ENCODE peak calls at places on chromosomes 3 and 15, in six cellular contexts. One of them, this sample, is unnamed.

GRCh38 chr15:43900964-43901363 is 74.2 kb downstream of the WDR76 start:
- DNase-seq in BJ: no peak
- DNase-seq in thoracic aorta: no peak
- DNase-seq in H54: no peak
- DNase-seq in activated CD4-positive, alpha-beta T cell treated with anti-CD3 and anti-CD28 coated beads, Interleukin-2, amount 50 U/mL, for 1 hour: no peak
- DNase-seq in foreskin fibroblast: no peak
- DNase-seq in this sample: no peak

GRCh38 chr15:72774696-72775383 is 8.7 kb downstream of the ADPGK start:
- DNase-seq in BJ: no peak
- DNase-seq in thoracic aorta: no peak
- DNase-seq in foreskin fibroblast: no peak
- DNase-seq in activated CD4-positive, alpha-beta T cell treated with anti-CD3 and anti-CD28 coated beads, Interleukin-2, amount 50 U/mL, for 1 hour: no peak
- DNase-seq in H54: no peak
- DNase-seq in this sample: no peak

GRCh38 chr15:38886315-38887163 is 321.9 kb upstream of the RASGRP1 start:
- DNase-seq in foreskin fibroblast: peak
- DNase-seq in BJ: peak
- DNase-seq in thoracic aorta: no peak
- DNase-seq in H54: peak
- DNase-seq in activated CD4-positive, alpha-beta T cell treated with anti-CD3 and anti-CD28 coated beads, Interleukin-2, amount 50 U/mL, for 1 hour: no peak
- DNase-seq in this sample: no peak

GRCh38 chr15:22237891-22238275 is 157.6 kb downstream of the OR4M2 start:
- DNase-seq in thoracic aorta: no peak
- DNase-seq in activated CD4-positive, alpha-beta T cell treated with anti-CD3 and anti-CD28 coated beads, Interleukin-2, amount 50 U/mL, for 1 hour: no peak
- DNase-seq in H54: no peak
- DNase-seq in foreskin fibroblast: no peak
- DNase-seq in BJ: no peak
- DNase-seq in this sample: no peak

GRCh38 chr3:147333098-147333497 is 73.2 kb downstream of the ZIC4 start:
- DNase-seq in thoracic aorta: no peak
- DNase-seq in activated CD4-positive, alpha-beta T cell treated with anti-CD3 and anti-CD28 coated beads, Interleukin-2, amount 50 U/mL, for 1 hour: no peak
- DNase-seq in foreskin fibroblast: no peak
- DNase-seq in BJ: no peak
- DNase-seq in H54: no peak
- DNase-seq in this sample: no peak

GRCh38 chr3:58564456-58565160 is 12.6 kb downstream of the FAM107A start:
- DNase-seq in foreskin fibroblast: peak
- DNase-seq in H54: peak
- DNase-seq in activated CD4-positive, alpha-beta T cell treated with anti-CD3 and anti-CD28 coated beads, Interleukin-2, amount 50 U/mL, for 1 hour: no peak
- DNase-seq in BJ: peak
- DNase-seq in thoracic aorta: no peak
- DNase-seq in this sample: no peak

GRCh38 chr3:53739926-53740325 is 106.3 kb downstream of the CHDH start:
- DNase-seq in H54: no peak
- DNase-seq in foreskin fibroblast: no peak
- DNase-seq in thoracic aorta: no peak
- DNase-seq in activated CD4-positive, alpha-beta T cell treated with anti-CD3 and anti-CD28 coated beads, Interleukin-2, amount 50 U/mL, for 1 hour: no peak
- DNase-seq in BJ: no peak
- DNase-seq in this sample: no peak

GRCh38 chr3:100893108-100893507 is 100.1 kb downstream of the ABI3BP start:
- DNase-seq in activated CD4-positive, alpha-beta T cell treated with anti-CD3 and anti-CD28 coated beads, Interleukin-2, amount 50 U/mL, for 1 hour: no peak
- DNase-seq in H54: no peak
- DNase-seq in thoracic aorta: no peak
- DNase-seq in foreskin fibroblast: no peak
- DNase-seq in BJ: no peak
- DNase-seq in this sample: no peak

GRCh38 chr15:61295239-61295638 is 66.1 kb upstream of the RORA start:
- DNase-seq in foreskin fibroblast: no peak
- DNase-seq in activated CD4-positive, alpha-beta T cell treated with anti-CD3 and anti-CD28 coated beads, Interleukin-2, amount 50 U/mL, for 1 hour: no peak
- DNase-seq in thoracic aorta: no peak
- DNase-seq in H54: no peak
- DNase-seq in BJ: no peak
- DNase-seq in this sample: no peak

GRCh38 chr15:69973102-69973714 is 124.5 kb downstream of the TLE3 start:
- DNase-seq in foreskin fibroblast: peak
- DNase-seq in BJ: no peak
- DNase-seq in thoracic aorta: no peak
- DNase-seq in activated CD4-positive, alpha-beta T cell treated with anti-CD3 and anti-CD28 coated beads, Interleukin-2, amount 50 U/mL, for 1 hour: no peak
- DNase-seq in H54: no peak
- DNase-seq in this sample: no peak

GRCh38 chr15:77609558-77609957 is 23.2 kb downstream of the LINGO1 start:
- DNase-seq in H54: no peak
- DNase-seq in activated CD4-positive, alpha-beta T cell treated with anti-CD3 and anti-CD28 coated beads, Interleukin-2, amount 50 U/mL, for 1 hour: no peak
- DNase-seq in BJ: no peak
- DNase-seq in foreskin fibroblast: no peak
- DNase-seq in thoracic aorta: no peak
- DNase-seq in this sample: no peak